ENCODE peak calls at places on chromosome 3, in ten cellular contexts. Q, Z, N, P, K, J, M, Y, O and U are unnamed samples.

GRCh38 chr3:58214484-58215316 is 3.9 kb upstream of the DNASE1L3 start:
- DNase-seq in Q (peak), Z (no peak), N (peak), P (no peak), K (peak), J (peak), M (no peak), Y (no peak), O (peak), U (no peak)

GRCh38 chr3:69803871-69804270 is 64.6 kb downstream of the MITF start:
- DNase-seq in Q (no peak), Z (no peak), N (no peak), P (no peak), K (no peak), J (no peak), M (no peak), Y (no peak), O (no peak), U (no peak)

GRCh38 chr3:12793701-12794100 is 2.8 kb upstream of the CAND2 start:
- DNase-seq in Q (no peak), Z (no peak), N (no peak), P (no peak), K (no peak), J (no peak), M (peak), Y (no peak), O (no peak), U (no peak)

GRCh38 chr3:23113455-23114171 is 89.5 kb upstream of the UBE2E2 start:
- DNase-seq in Q (peak), Z (no peak), N (no peak), P (no peak), K (peak), J (peak), M (peak), Y (no peak), O (peak), U (no peak)

GRCh38 chr3:25033407-25034029 is 394.5 kb upstream of the RARB start:
- DNase-seq in Q (peak), Z (no peak), N (peak), P (no peak), K (peak), J (peak), M (peak), Y (peak), O (peak), U (peak)

GRCh38 chr3:72565593-72565992 is 282.7 kb downstream of the SHQ1 start:
- DNase-seq in Q (no peak), Z (no peak), N (no peak), P (no peak), K (no peak), J (no peak), M (no peak), Y (no peak), O (no peak), U (no peak)

GRCh38 chr3:160810360-160810759 is 54.3 kb downstream of the PPM1L start:
- DNase-seq in Q (no peak), Z (no peak), N (no peak), P (no peak), K (peak), J (peak), M (no peak), Y (no peak), O (peak), U (no peak)

GRCh38 chr3:107959767-107960166 is 131.1 kb downstream of the CD47 start:
- DNase-seq in Q (peak), Z (no peak), N (no peak), P (no peak), K (peak), J (peak), M (peak), Y (no peak), O (peak), U (no peak)

GRCh38 chr3:157100997-157101396 is 59.0 kb downstream of the CCNL1 start:
- DNase-seq in Q (no peak), Z (no peak), N (no peak), P (no peak), K (no peak), J (peak), M (no peak), Y (no peak), O (no peak), U (no peak)

GRCh38 chr3:186241910-186242821 is 119.9 kb downstream of the DGKG start:
- DNase-seq in Q (peak), Z (no peak), N (peak), P (no peak), K (peak), J (peak), M (peak), Y (peak), O (peak), U (peak)

GRCh38 chr3:189144645-189145044 is 27.1 kb upstream of the TPRG1 start:
- DNase-seq in Q (peak), Z (no peak), N (no peak), P (no peak), K (peak), J (peak), M (peak), Y (no peak), O (peak), U (no peak)

GRCh38 chr3:46358466-46358865 is 4.6 kb downstream of the CCR2 start:
- DNase-seq in Q (no peak), Z (no peak), N (no peak), P (no peak), K (no peak), J (no peak), M (no peak), Y (no peak), O (no peak), U (no peak)

GRCh38 chr3:151630938-151631417 is 102.7 kb upstream of the AADACL2 start:
- DNase-seq in Q (peak), Z (no peak), N (no peak), P (no peak), K (peak), J (peak), M (peak), Y (no peak), O (peak), U (no peak)

GRCh38 chr3:102687851-102688555 is 253.2 kb downstream of the ZPLD1 start:
- DNase-seq in Q (no peak), Z (no peak), N (no peak), P (no peak), K (no peak), J (no peak), M (no peak), Y (no peak), O (no peak), U (no peak)

GRCh38 chr3:58111513-58112184 is 99.1 kb downstream of the DNASE1L3 start:
- DNase-seq in Q (peak), Z (peak), N (peak), P (no peak), K (no peak), J (no peak), M (no peak), Y (no peak), O (no peak), U (no peak)

GRCh38 chr3:122003596-122003995 is 18.5 kb downstream of the ILDR1 start:
- DNase-seq in Q (peak), Z (no peak), N (no peak), P (no peak), K (no peak), J (no peak), M (no peak), Y (no peak), O (no peak), U (no peak)

GRCh38 chr3:34155666-34156065 is 357.2 kb downstream of the PDCD6IP start:
- DNase-seq in Q (no peak), Z (no peak), N (no peak), P (no peak), K (no peak), J (no peak), M (no peak), Y (no peak), O (no peak), U (no peak)

GRCh38 chr3:49007068-49007770 is at the start of gene WDR6:
- DNase-seq in Q (peak), Z (peak), N (peak), P (peak), K (peak), J (peak), M (peak), Y (peak), O (peak), U (peak)

GRCh38 chr3:51982352-51982837 is 940 bp upstream of the ACY1 start:
- DNase-seq in Q (no peak), Z (no peak), N (peak), P (no peak), K (no peak), J (no peak), M (no peak), Y (no peak), O (no peak), U (no peak)

GRCh38 chr3:16064660-16065414 is 109.6 kb upstream of the GALNT15 start:
- DNase-seq in Q (peak), Z (no peak), N (no peak), P (peak), K (peak), J (peak), M (peak), Y (peak), O (peak), U (no peak)

GRCh38 chr3:178097576-178097975 is 438.7 kb upstream of the KCNMB2 start:
- DNase-seq in Q (peak), Z (no peak), N (no peak), P (peak), K (peak), J (peak), M (peak), Y (no peak), O (peak), U (no peak)

GRCh38 chr3:189269356-189269755 is 97.6 kb downstream of the TPRG1 start:
- DNase-seq in Q (peak), Z (no peak), N (no peak), P (no peak), K (peak), J (peak), M (peak), Y (no peak), O (peak), U (no peak)

GRCh38 chr3:33918357-33918756 is 119.9 kb downstream of the PDCD6IP start:
- DNase-seq in Q (no peak), Z (no peak), N (no peak), P (no peak), K (no peak), J (no peak), M (no peak), Y (no peak), O (no peak), U (no peak)

GRCh38 chr3:78659386-78659987 is 1108.3 kb downstream of the ROBO1 start:
- DNase-seq in Q (peak), Z (no peak), N (peak), P (peak), K (peak), J (peak), M (peak), Y (no peak), O (peak), U (peak)

DNA sequence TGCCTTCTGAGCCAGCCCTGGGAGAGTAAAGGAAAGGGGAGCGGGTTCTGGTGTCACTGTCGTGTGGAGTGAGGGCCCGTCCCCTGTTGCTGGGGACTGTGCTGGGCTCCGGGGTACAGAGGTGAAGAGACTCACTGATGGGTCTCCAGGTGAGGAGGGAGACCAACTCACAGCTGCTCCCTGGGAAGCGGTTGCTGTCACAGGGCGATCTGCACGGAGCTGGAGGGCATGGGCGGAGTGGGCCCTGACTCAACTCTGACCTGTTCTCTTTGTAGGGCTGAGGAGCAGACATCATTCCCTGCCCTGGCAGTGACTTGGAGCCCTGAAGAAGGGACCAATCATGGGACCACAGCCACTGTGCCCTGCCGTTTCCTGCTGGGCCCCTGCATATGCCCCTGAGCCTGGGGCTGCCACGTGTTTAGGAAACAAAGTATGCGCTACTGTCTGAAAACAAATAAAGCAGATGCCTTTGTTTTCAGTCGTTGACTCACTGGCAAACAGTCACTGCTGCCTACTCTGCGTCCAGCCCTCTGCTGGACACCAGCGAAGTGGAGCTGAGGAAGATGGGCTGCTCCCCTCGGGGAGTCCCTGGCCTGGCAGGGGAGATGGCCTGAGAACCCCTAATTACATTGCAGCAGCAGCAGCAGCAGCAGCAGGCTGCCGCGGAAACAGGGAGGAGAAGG is 22.9 kb upstream of the PLXNA1 start:
- DNase-seq in Q (peak), Z (peak), N (no peak), P (no peak), K (peak), J (peak), M (peak), Y (peak), O (peak), U (no peak)
- TF ChIP-seq CTCF in Q (peak), Z (peak), N (no peak), P (peak), K (peak), J (peak), M (peak), Y (no peak), O (peak), U (no peak)

DNA sequence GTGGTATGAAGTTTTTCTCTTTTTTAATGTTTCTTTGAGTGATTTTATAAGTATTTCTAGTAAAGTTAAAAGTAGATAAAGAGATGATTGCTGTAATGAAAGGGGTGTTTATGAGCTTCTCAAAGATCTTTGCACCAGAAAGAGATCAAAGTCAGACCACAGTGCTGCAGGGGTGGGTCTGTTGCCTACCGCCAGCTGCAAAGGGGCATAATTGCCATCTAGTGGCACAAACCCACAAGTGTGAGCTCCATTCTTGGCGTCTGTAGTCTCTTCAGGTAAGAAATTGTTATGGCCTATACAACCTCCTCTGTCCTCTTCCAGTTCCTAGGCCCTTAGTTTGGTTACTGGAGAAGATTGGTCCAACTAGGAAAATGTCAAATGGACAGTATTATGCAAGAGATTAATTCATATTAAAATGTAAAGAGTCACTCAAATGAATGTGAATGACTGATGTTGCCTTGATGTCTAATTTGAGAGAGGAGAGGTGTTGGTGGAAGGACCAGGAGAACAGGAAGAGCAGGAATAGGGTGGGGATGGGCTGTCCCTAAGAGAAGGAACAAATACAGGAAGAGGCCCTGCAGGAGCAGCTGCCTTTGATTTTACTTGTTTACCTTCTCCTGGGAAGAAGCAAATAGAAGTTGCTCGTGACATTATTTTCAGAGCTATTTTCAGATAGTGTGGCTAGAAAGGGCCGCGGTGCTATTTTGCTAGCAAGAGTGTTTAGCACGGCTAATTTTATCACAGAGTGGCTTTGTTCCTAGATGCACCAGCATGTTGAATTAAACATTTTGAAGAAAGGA is 53.0 kb upstream of the GSK3B start:
- DNase-seq in Q (peak), Z (no peak), N (peak), P (no peak), K (no peak), J (no peak), M (no peak), Y (no peak), O (no peak), U (no peak)
- TF ChIP-seq CTCF in Q (peak), Z (no peak), N (peak), P (no peak), K (no peak), J (no peak), M (no peak), Y (no peak), O (no peak), U (no peak)

DNA sequence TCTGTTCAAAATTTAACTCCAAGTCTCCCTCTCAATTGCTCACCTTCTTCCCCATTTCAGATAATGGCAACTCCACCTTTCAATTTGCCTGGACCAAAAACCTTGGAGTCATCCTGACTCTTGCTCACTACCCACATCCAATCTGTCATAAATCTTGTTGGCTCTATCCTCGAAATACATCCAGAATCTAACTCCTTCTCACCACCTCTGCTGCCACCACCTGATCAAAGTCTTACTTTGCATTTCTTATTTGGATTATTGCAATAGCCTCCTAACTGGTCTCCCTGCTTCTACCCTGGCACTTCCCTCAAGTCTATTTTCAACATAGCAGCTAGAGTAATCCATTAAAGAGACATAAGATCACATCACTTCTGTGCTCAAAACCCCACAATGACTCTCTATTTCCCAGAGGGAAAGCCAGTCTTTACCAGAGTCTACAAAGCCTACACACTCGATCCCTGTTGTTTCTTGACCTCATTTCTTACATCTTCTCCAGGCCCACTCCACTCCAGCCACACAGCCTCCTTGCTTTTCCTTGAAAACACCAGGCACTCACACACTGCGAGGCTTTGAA is 86.6 kb downstream of the GPR156 start:
- DNase-seq in Q (peak), Z (no peak), N (no peak), P (no peak), K (peak), J (peak), M (peak), Y (no peak), O (peak), U (no peak)
- TF ChIP-seq CTCF in Q (peak), Z (no peak), N (no peak), P (peak), K (peak), J (peak), M (peak), Y (peak), O (peak), U (no peak)

GRCh38 chr3:166810741-166811445 is 569.2 kb downstream of the ZBBX start:
- DNase-seq in Q (no peak), Z (no peak), N (no peak), P (no peak), K (no peak), J (no peak), M (no peak), Y (no peak), O (no peak), U (no peak)

DNA sequence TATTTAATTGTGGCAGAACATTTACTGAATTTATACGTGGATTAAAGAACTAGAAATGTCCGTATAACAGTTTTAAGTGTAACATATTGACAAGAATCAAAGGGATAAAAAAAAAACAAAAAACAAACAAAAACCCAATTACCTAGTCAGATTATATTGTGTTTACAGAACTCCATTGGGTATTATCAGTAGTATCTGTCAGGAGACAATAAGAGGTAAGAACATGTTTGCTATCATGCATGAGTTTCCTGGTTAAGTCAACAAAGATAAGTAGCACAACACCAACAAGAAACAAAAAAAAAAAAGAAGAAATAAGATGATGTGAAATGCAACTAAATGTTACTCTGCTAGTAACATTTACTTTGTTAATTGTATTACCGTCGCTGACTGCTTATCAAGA is 570.6 kb downstream of the ZBBX start:
- DNase-seq in Q (no peak), Z (no peak), N (no peak), P (no peak), K (no peak), J (no peak), M (no peak), Y (no peak), O (no peak), U (no peak)
- TF ChIP-seq CTCF in Q (no peak), Z (no peak), N (no peak), P (no peak), K (no peak), J (no peak), M (no peak), Y (no peak), O (no peak), U (no peak)

DNA sequence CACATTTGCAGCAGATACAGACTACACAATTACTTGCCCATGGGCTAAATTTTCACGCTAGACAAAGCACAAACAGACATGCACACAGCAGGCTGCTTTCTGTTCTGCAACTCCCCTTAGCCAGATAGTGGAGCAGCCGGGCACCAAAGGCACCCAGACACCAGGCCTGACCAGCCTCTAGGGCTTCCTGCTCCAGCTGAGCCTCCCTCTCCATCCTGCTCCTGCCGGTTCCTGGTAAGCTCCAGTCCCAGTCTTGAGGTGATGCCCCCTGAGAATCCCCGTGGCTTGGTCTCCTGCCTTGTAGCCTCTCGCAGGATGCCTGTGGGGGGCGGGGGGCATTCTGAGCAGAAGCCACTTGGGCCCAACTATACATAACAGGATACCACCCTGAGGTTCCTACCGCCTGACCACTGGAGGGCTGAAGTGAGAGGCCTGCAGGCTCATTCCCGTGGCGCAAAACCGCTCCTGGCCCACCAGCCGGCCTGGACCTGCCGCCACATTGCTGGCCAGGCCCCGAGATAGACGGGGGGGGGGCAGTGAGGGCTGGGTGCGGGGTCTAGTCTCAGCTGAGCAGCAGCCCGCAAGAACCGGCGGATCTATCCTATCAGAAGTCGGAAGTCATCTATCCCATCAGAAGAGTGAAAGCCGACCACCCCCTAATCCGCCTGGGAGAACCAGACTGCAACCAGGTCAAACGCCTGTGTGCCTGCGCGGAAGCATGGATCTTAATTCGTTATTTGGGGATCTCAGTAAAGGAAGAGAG is 3.9 kb downstream of the FOXL2 start:
- DNase-seq in Q (no peak), Z (no peak), N (no peak), P (no peak), K (no peak), J (no peak), M (no peak), Y (no peak), O (no peak), U (peak)
- TF ChIP-seq CTCF in Q (no peak), Z (no peak), N (no peak), P (no peak), K (no peak), J (no peak), M (no peak), Y (no peak), O (no peak), U (no peak)

DNA sequence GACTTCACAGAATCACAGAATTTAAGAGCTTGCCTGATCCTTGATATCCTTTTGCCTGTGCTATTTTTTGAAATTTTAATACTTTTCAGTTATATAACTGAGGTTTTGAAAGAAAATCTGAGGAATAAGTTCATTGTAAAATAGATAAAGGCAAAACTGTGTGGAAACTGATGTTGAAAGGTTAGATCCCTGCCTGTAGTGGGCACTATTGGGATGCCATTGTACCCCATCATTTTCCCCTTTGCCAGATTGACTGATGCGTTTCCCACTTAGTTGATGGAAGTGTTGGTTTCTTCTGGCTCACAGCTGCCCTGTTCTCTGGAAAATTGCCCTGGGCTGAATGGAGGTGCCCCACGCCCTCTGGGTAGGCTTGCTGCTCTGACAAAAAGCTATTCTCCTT is 387.9 kb downstream of the RBMS3 start:
- DNase-seq in Q (no peak), Z (no peak), N (no peak), P (no peak), K (no peak), J (no peak), M (no peak), Y (no peak), O (no peak), U (no peak)
- TF ChIP-seq CTCF in Q (no peak), Z (no peak), N (peak), P (no peak), K (peak), J (peak), M (no peak), Y (no peak), O (no peak), U (no peak)